ENCODE peak calls at places on chromosomes 16 and 17, in seven cellular contexts. R is A549; O is AG09309; B is CD8-positive, alpha-beta T cell; J is AG04450; Y is SK-N-SH; P is PC-9. H is an unnamed sample.

GRCh38 chr17:16994626-16995025 is 22.7 kb upstream of the TNFRSF13B start:
- DNase-seq in P (no peak), B (no peak), O (no peak), R (no peak), J (no peak), Y (no peak), H (no peak)

GRCh38 chr17:28997811-28998210 is 8.0 kb downstream of the SEZ6 start:
- DNase-seq in P (no peak), Y (no peak), R (no peak), O (no peak), B (no peak), J (no peak), H (no peak)

GRCh38 chr17:4230142-4230541 is 33.6 kb downstream of the ANKFY1 start:
- DNase-seq in B (no peak), P (peak; percentile 35), Y (no peak), J (peak; percentile 93), O (peak; percentile 95), R (peak; percentile 74), H (peak; percentile 99)

GRCh38 chr16:21566891-21567414 is 32.4 kb upstream of the METTL9 start:
- DNase-seq in O (no peak), J (no peak), P (no peak), B (no peak), R (no peak), Y (no peak), H (no peak)

GRCh38 chr17:76034433-76035185 is 7.5 kb upstream of the EVPL start:
- DNase-seq in J (no peak), R (no peak), Y (no peak), B (no peak), O (no peak), P (no peak), H (no peak)

GRCh38 chr16:57807252-57807967 is 5.1 kb upstream of the KIFC3 start:
- DNase-seq in P (no peak), Y (no peak), B (no peak), O (no peak), J (no peak), R (peak; percentile 68), H (no peak)

GRCh38 chr17:77349976-77350830 is 209.4 kb downstream of the SEC14L1 start:
- DNase-seq in P (no peak), O (no peak), Y (no peak), R (no peak), J (no peak), B (no peak), H (peak; percentile 91)

GRCh38 chr17:8964801-8965393 is 610 bp downstream of the PIK3R5 start:
- DNase-seq in P (no peak), B (peak; percentile 42), J (no peak), O (no peak), R (no peak), Y (no peak), H (no peak)

GRCh38 chr16:83899272-83899897 is 470 bp downstream of the MLYCD start:
- DNase-seq in P (peak; percentile 43), O (no peak), R (peak; percentile 31), J (peak; percentile 13), B (peak; percentile 22), Y (peak; percentile 78), H (peak; percentile 52)

GRCh38 chr17:1485748-1486376 is 6.6 kb downstream of the MYO1C start:
- DNase-seq in R (peak; percentile 76), Y (peak; percentile 88), J (no peak), B (peak; percentile 55), P (peak; percentile 64), O (no peak), H (peak; percentile 50)

GRCh38 chr17:82020874-82021727 is 1.6 kb downstream of the CENPX start:
- DNase-seq in R (peak; percentile 89), P (peak; percentile 85), J (peak; percentile 53), B (peak; percentile 60), O (peak; percentile 42), Y (peak; percentile 93), H (peak; percentile 76)

GRCh38 chr17:79814624-79814965 is 17.7 kb upstream of the CBX8 start:
- DNase-seq in B (no peak), O (no peak), R (no peak), Y (no peak), P (no peak), J (no peak), H (no peak)

GRCh38 chr17:39196820-39197331 is 593 bp downstream of the CACNB1 start:
- DNase-seq in B (no peak), Y (peak; percentile 89), P (peak; percentile 64), R (peak; percentile 83), J (no peak), O (no peak), H (no peak)

GRCh38 chr16:84286568-84287220 is 8.0 kb upstream of the WFDC1 start:
- DNase-seq in J (peak; percentile 30), B (no peak), P (no peak), O (no peak), R (no peak), Y (no peak), H (no peak)

GRCh38 chr17:15091825-15092224 is 173.3 kb downstream of the PMP22 start:
- DNase-seq in J (no peak), R (no peak), Y (no peak), O (no peak), B (no peak), P (no peak), H (peak; percentile 9)

GRCh38 chr17:34487616-34488015 is 91.8 kb upstream of the TMEM132E start:
- DNase-seq in J (no peak), B (no peak), O (no peak), Y (peak; percentile 57), P (no peak), R (no peak), H (no peak)

GRCh38 chr17:69853533-69854262 is 221.3 kb upstream of the KCNJ16 start:
- DNase-seq in J (no peak), R (no peak), O (no peak), B (no peak), Y (no peak), P (no peak), H (no peak)

GRCh38 chr16:17590711-17591654 is 120.2 kb upstream of the XYLT1 start:
- DNase-seq in P (no peak), O (peak; percentile 54), Y (no peak), J (no peak), R (no peak), B (peak; percentile 32), H (peak; percentile 19)

GRCh38 chr17:72273301-72274056 is 152.7 kb downstream of the SOX9 start:
- DNase-seq in P (peak; percentile 43), R (no peak), B (no peak), Y (no peak), J (no peak), O (no peak), H (no peak)

GRCh38 chr17:60435244-60436170 is 13.2 kb downstream of the CHCT1 start:
- DNase-seq in J (peak; percentile 70), R (peak; percentile 82), O (peak; percentile 68), P (peak; percentile 55), Y (peak; percentile 85), B (peak; percentile 58), H (peak; percentile 92)

GRCh38 chr16:89103781-89104180 is 10.1 kb downstream of the ACSF3 start:
- DNase-seq in O (no peak), J (no peak), Y (no peak), P (no peak), B (no peak), R (no peak), H (no peak)

GRCh38 chr17:43774304-43775250 is 4.2 kb downstream of the DUSP3 start:
- DNase-seq in B (no peak), J (no peak), O (no peak), P (no peak), R (no peak), Y (no peak), H (no peak)
- H3K4me3 ChIP-seq in B (no peak overlapping the region), J (no peak overlapping the region), O (no peak overlapping the region), P (no peak overlapping the region), R (no peak overlapping the region), Y (no peak overlapping the region), H (no peak overlapping the region)

GRCh38 chr17:56425483-56425882 is 168.0 kb upstream of the NOG start:
- DNase-seq in J (no peak), R (no peak), P (no peak), Y (no peak), B (no peak), O (no peak), H (no peak)
- TF ChIP-seq CTCF in J (no peak), R (no peak), P (no peak), Y (no peak), B (no peak), O (no peak), H (no peak)

DNA sequence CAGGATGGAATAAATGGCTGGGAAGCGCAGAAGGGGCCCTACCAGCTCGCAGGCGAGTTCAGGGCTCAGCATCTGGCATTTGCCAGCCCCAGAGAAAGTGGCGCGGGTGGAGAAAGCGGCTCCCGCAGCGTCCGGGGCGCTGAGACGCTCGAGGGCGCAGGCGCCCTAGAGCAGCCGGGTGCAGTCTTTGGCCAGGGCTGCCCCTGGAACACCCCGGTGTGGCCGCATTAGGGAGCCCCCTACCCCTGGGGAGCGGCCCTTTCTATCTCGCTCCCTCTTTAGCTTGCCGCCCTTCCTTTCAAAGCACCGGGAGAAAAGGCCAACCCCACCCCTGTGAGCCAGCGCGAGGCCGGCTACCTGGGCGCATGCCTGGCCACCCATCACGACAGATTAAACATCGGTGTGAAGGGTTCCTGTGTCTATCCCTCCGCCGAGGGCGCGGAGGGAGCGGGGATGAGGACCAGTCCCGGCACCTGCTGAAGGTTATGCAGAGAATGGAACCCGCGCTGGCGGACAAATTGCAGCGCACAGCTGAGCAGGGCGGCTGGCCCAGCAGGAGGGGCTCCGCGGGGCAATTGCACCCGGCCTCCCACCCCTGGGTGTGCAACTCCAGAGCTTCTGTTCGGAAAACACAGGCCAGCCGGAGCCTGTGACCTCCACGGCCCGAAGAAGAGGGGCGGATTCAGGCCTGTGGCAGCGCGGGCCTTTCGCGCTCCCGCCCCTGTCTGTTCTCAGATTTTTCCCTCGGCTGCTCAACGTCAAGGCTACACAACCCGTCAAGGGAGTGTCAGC is 15.6 kb upstream of the FOXF1 start:
- DNase-seq in Y (no peak), R (no peak), J (no peak), B (no peak), O (no peak), P (no peak), H (no peak)
- H3K4me3 ChIP-seq in Y (no peak overlapping the region), R (no peak overlapping the region), J (no peak overlapping the region), B (no peak overlapping the region), O (no peak overlapping the region), P (no peak overlapping the region), H (no peak overlapping the region)

GRCh38 chr17:63696381-63696961 is 3.5 kb downstream of the LIMD2 start:
- DNase-seq in J (no peak), P (no peak), Y (peak; percentile 80), B (peak; percentile 58), R (peak; percentile 65), O (no peak), H (peak; percentile 51)
- TF ChIP-seq CTCF in J (peak; percentile 39), P (peak; percentile 38), Y (peak; percentile 65), B (peak; percentile 42), R (peak; percentile 21), O (peak; percentile 40), H (peak; percentile 36)

DNA sequence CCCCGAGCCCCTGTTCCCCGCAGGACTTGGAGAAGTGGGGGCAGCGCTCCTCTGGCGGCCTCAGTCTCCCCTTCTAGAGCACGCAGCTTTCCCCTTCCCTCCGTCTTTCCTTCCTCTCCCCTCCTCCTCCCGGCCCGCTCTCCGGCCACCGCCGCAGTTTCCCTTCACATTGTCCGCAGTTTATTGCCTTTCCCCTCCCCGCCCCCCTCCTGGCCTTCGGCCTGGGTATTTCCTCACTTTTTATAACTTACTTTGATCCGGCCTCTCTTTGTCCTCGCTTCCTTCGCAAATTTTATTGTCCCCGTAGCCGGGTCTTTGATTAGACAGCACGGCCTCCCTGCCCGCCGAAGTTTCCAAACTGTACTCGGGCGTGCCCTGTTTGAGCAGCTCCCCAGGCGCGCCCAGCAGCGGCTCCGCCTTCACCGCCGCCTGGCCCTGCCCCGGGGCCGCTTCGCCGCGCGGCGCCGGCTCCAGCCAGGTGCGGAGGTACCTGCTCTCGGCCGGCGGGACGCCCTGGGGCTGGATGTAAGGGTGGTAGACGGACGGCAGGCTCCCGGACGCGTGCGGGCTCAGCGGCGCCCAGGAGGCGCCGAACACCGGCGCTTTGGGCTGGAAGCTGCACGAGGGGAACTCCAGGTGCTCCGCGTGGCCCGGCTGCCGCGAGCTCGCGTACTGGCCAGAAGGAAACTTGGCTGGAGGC is 506 bp downstream of the HOXB9 start:
- DNase-seq in B (peak; percentile 39), O (no peak), Y (no peak), P (peak; percentile 68), R (peak; percentile 84), J (no peak), H (no peak)
- H3K4me3 ChIP-seq in B (peak overlapping the region; percentile 55), O (peak overlapping the region; percentile 16), Y (no peak overlapping the region), P (peak overlapping the region; percentile 70), R (peak overlapping the region; percentile 72), J (peak overlapping the region; percentile 22), H (peak overlapping the region; percentile 17)